ENCODE peak calls at places on chromosome 17, in ten cellular contexts. P is activated T-helper 9 cell treated with anti-CD3 and anti-CD28 coated beads, Interleukin-2, amount 50 U/mL, for 16 hours; F is T-helper 17 cell; G is CD8-positive, alpha-beta memory T cell; A is body of pancreas; C is stimulated activated CD8-positive, alpha-beta memory T cell treated with anti-CD3 and anti-CD28 coated beads, Interleukin-7, amount 100 ng/mL, for 1 hour; M is IMR-90; R is endothelial cell of umbilical vein; D is T-helper 1 cell; S is MG63. B is an unnamed sample.

GRCh38 chr17:7580631-7581554 is 1.5 kb downstream of the CD68 start:
- DNase-seq in P (no peak), F (no peak), G (no peak), A (no peak), C (no peak), M (no peak), R (no peak), D (no peak), S (no peak), B (no peak)

GRCh38 chr17:57601328-57601727 is 143.8 kb downstream of the CCDC182 start:
- DNase-seq in P (no peak), F (no peak), G (peak; percentile 21), A (no peak), C (no peak), M (no peak), R (no peak), D (no peak), S (no peak), B (no peak)

GRCh38 chr17:12536021-12536420 is 129.7 kb upstream of the MYOCD start:
- DNase-seq in P (no peak), F (no peak), G (no peak), A (no peak), C (no peak), M (peak; percentile 26), R (no peak), D (no peak), S (no peak), B (peak; percentile 16)

GRCh38 chr17:45333702-45334092 is 16.9 kb upstream of the MAP3K14 start:
- DNase-seq in P (no peak), F (no peak), G (no peak), A (no peak), C (no peak), M (no peak), R (no peak), D (no peak), S (no peak), B (no peak)

GRCh38 chr17:65532491-65532890 is 29.0 kb downstream of the AXIN2 start:
- DNase-seq in P (no peak), F (no peak), G (no peak), A (no peak), C (no peak), M (no peak), R (no peak), D (no peak), S (no peak), B (no peak)

GRCh38 chr17:11319894-11320293 is 78.9 kb downstream of the SHISA6 start:
- DNase-seq in P (no peak), F (no peak), G (no peak), A (no peak), C (no peak), M (no peak), R (no peak), D (no peak), S (no peak), B (no peak)

GRCh38 chr17:33949100-33949499 is 306.0 kb upstream of the CCL2 start:
- DNase-seq in P (no peak), F (no peak), G (no peak), A (peak; percentile 26), C (no peak), M (no peak), R (no peak), D (no peak), S (no peak), B (no peak)

GRCh38 chr17:50457621-50458020 is 11.1 kb downstream of the CHAD start:
- DNase-seq in P (no peak), F (no peak), G (no peak), A (no peak), C (no peak), M (no peak), R (no peak), D (no peak), S (no peak), B (no peak)

GRCh38 chr17:36123431-36123830 is 19.8 kb downstream of the CCL4 start:
- DNase-seq in P (no peak), F (no peak), G (no peak), A (no peak), C (no peak), M (no peak), R (no peak), D (no peak), S (no peak), B (no peak)

GRCh38 chr17:64147110-64148016 is 17.4 kb upstream of the ERN1 start:
- DNase-seq in P (no peak), F (no peak), G (no peak), A (peak; percentile 21), C (no peak), M (no peak), R (peak; percentile 35), D (no peak), S (no peak), B (no peak)

GRCh38 chr17:31506517-31506916 is 115.0 kb downstream of the RAB11FIP4 start:
- DNase-seq in P (no peak), F (no peak), G (no peak), A (no peak), C (no peak), M (no peak), R (no peak), D (no peak), S (no peak), B (no peak)

GRCh38 chr17:44924107-44924544 is 8.8 kb upstream of the GFAP start:
- DNase-seq in P (no peak), F (no peak), G (no peak), A (no peak), C (no peak), M (no peak), R (no peak), D (no peak), S (no peak), B (no peak)

GRCh38 chr17:78573955-78574354 is 3.2 kb downstream of the DNAH17 start:
- DNase-seq in P (no peak), F (no peak), G (no peak), A (no peak), C (no peak), M (no peak), R (no peak), D (no peak), S (no peak), B (no peak)

B was measured in iris pigment epithelial cell.